ENCODE peak calls at places on chromosome 16, in nine cellular contexts. F, M, D, Y, X, Q, Z, B and I are unnamed samples.

GRCh38 chr16:87178177-87178863 is 138.9 kb downstream of the C16orf95 start:
- DNase-seq in X (no peak), B (no peak), Q (no peak), D (no peak), M (no peak), Y (no peak), F (no peak), Z (no peak), I (no peak)

GRCh38 chr16:87075319-87075860 is 241.8 kb downstream of the C16orf95 start:
- DNase-seq in D (no peak), Y (no peak), Q (no peak), Z (no peak), B (no peak), F (no peak), X (no peak), M (no peak), I (no peak)

GRCh38 chr16:73197598-73197997 is 149.7 kb upstream of the ZFHX3 start:
- DNase-seq in B (no peak), Y (no peak), D (no peak), M (no peak), Q (no peak), F (no peak), Z (no peak), X (no peak), I (no peak)

GRCh38 chr16:27920391-27920891 is 143.1 kb downstream of the GSG1L start:
- DNase-seq in M (no peak), Z (peak; percentile 38), F (no peak), X (no peak), D (no peak), Y (peak; percentile 35), B (no peak), Q (no peak), I (no peak)

GRCh38 chr16:51154271-51155171 is 3.5 kb upstream of the SALL1 start:
- DNase-seq in Y (no peak), F (peak; percentile 70), B (no peak), X (no peak), Z (no peak), M (no peak), Q (no peak), D (no peak), I (no peak)

GRCh38 chr16:17275989-17276530 is 194.7 kb downstream of the XYLT1 start:
- DNase-seq in Y (no peak), D (no peak), Z (no peak), Q (no peak), X (no peak), F (no peak), M (no peak), B (no peak), I (no peak)

GRCh38 chr16:72987480-72987901 is 60.4 kb downstream of the ZFHX3 start:
- DNase-seq in Z (no peak), M (no peak), D (no peak), X (no peak), F (no peak), Q (no peak), Y (no peak), B (no peak), I (no peak)

GRCh38 chr16:48961546-48961945 is 320.1 kb downstream of the CBLN1 start:
- DNase-seq in F (no peak), Y (no peak), X (no peak), Z (no peak), M (no peak), Q (no peak), D (no peak), B (no peak), I (no peak)

DNA sequence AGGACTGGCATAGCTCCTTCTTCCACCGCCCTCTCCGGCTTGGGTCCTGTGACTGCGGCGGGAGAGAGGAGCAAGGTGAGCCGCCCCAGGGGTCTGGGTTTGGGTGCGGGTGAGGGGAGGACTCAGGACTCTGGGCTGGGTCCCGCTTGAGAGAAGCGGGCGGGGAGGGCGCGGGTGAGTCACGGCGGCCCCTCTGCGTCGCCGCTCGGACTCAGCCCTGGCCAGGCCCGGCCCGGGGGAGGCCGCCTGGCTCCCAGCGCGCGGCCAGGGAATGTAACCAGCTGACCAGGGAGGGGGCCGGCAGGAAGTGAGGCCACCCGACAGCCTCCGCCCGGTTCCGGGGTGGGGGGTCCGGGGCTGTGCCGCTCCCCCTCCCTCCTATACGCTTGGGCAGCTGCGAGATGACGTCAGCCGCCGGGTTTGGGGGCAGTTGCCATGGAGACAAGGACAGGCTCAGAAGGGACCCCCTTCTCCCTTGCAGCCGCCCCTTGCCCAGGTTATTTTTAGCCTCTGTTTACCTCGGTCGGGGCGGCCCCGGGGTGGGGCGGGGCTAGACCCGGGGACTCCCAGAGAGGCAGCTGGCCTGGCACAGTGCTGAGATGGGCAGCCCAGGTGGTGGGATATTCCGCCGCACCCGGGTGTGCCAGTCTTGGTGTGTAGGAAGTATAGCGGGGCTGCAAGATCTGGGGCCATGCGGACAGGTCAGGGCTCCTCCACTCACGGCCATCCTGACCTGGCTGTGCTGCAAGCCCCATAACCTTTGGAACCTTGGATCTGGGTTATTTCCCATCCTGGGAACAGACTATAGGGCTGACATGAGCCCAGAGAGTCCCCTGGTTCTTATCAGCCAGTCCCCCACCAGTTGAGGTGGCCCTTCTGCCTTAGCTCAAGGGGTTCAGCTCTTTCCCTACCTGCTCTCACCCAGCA is 1.6 kb downstream of the RIPOR1 start:
- DNase-seq in D (peak; percentile 76), B (peak; percentile 81), X (no peak), M (peak; percentile 48), Q (no peak), Z (no peak), F (peak; percentile 69), Y (no peak), I (no peak)
- TF ChIP-seq POLR2A in D (peak; percentile 83), B (peak; percentile 74), X (no peak), M (no peak), Q (peak; percentile 27), Z (no peak), F (peak; percentile 81), Y (no peak), I (peak; percentile 76)

GRCh38 chr16:30051518-30051917 is 14.0 kb upstream of the ALDOA start:
- DNase-seq in X (no peak), Q (no peak), Y (no peak), D (peak; percentile 70), F (no peak), B (no peak), M (no peak), Z (no peak), I (no peak)

GRCh38 chr16:30054959-30055553 is 10.5 kb upstream of the ALDOA start:
- DNase-seq in M (peak; percentile 59), Y (no peak), F (no peak), X (peak; percentile 56), Z (peak; percentile 81), B (no peak), D (no peak), Q (peak; percentile 78), I (no peak)

GRCh38 chr16:30052671-30053372 is 12.7 kb upstream of the ALDOA start:
- DNase-seq in D (peak; percentile 88), F (peak; percentile 96), X (peak; percentile 97), B (peak; percentile 96), Z (peak; percentile 94), Y (peak; percentile 85), Q (peak; percentile 95), M (peak; percentile 94), I (peak; percentile 47)

GRCh38 chr16:30054451-30054850 is 11.1 kb upstream of the ALDOA start:
- DNase-seq in Y (no peak), Q (no peak), X (no peak), Z (no peak), B (no peak), M (no peak), F (no peak), D (no peak), I (no peak)

GRCh38 chr16:30053376-30054015 is 12.1 kb upstream of the ALDOA start:
- DNase-seq in Z (no peak), D (peak; percentile 57), F (no peak), Y (no peak), X (no peak), Q (no peak), B (no peak), M (peak; percentile 42), I (no peak)
- TF ChIP-seq POLR2A in Z (no peak), D (no peak), F (no peak), Y (no peak), X (no peak), Q (no peak), B (no peak), M (no peak), I (no peak)

GRCh38 chr16:58635502-58635901 is 5.9 kb upstream of the CNOT1 start:
- DNase-seq in Z (no peak), F (peak; percentile 16), M (no peak), Q (no peak), Y (no peak), B (no peak), X (no peak), D (no peak), I (no peak)

GRCh38 chr16:58628845-58629680 is 563 bp downstream of the CNOT1 start:
- DNase-seq in M (peak; percentile 77), B (peak; percentile 51), X (no peak), Y (no peak), D (peak; percentile 8), Q (peak; percentile 80), F (peak; percentile 63), Z (no peak), I (no peak)

GRCh38 chr16:58634265-58634802 is 4.7 kb upstream of the CNOT1 start:
- DNase-seq in M (no peak), D (no peak), Z (no peak), Q (no peak), B (no peak), F (peak; percentile 56), Y (no peak), X (no peak), I (no peak)

DNA sequence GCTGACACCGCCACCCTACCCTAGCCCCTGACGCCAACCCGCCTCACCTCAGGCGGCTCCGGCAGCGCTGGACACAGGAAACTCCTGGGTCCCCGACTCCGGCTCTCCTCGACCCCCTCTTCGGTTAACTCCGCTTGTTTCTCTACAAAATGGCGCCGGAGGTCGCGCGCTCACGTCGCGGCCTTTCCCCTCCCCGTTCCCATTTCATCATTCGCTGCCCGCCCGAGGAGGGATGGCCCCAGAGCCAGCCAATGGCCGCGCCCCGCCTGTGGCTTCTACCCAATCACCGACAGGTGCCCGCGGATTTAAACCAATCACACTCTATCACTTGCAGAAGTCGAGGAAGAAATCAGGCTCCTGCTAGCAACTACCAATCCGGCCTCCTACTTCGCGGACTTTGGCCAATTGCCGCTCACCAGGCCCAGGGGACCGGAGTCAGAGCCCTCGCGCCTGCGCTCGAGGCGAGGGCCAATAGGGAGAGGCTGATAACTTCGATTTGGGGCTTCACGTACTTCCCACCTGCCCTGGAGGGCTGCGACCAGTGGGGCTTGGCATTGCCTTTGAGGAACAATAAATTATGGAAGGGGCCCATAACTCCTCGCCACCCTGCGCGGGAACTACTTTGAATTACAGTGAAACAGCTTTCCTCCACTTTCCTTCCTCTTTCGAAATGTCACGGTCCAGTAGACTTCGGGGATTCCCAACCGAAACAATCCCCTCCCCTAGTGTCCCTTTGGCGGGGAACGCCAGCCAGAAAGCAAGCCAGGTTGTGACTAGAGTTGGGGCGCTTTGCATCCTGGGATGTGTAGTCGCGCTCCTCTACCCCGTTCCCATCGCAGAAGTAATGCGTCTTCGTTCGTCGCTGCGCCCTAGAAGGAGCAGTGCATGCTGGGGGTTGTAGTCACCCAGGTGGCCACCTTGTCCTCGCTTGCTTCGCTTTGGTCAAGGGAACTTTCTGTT is at the start of gene CNOT1:
- DNase-seq in Q (peak; percentile 99), F (peak; percentile 98), Z (peak; percentile 96), Y (peak; percentile 98), D (peak; percentile 100), X (peak; percentile 75), B (peak; percentile 97), M (peak; percentile 100), I (peak; percentile 92)
- TF ChIP-seq POLR2A in Q (peak; percentile 75), F (peak; percentile 73), Z (peak; percentile 74), Y (peak; percentile 40), D (peak; percentile 93), X (peak; percentile 81), B (peak; percentile 82), M (peak; percentile 78), I (no peak)

GRCh38 chr16:68085259-68086071 is at the start of gene NFATC3:
- DNase-seq in F (peak; percentile 99), Y (peak; percentile 86), Q (peak; percentile 100), Z (peak; percentile 34), D (peak; percentile 94), X (peak; percentile 88), M (peak; percentile 99), B (peak; percentile 99), I (peak; percentile 93)

GRCh38 chr16:68083239-68083781 is 1.9 kb upstream of the NFATC3 start:
- DNase-seq in Q (no peak), Z (no peak), M (no peak), B (no peak), F (peak; percentile 33), X (no peak), Y (no peak), D (no peak), I (no peak)

GRCh38 chr16:68086336-68086821 is 1.2 kb downstream of the NFATC3 start:
- DNase-seq in X (no peak), F (peak; percentile 24), Z (peak; percentile 69), B (no peak), D (peak; percentile 59), M (peak; percentile 56), Q (no peak), Y (no peak), I (no peak)

GRCh38 chr16:68083861-68084503 is 1.2 kb upstream of the NFATC3 start:
- DNase-seq in F (no peak), M (peak; percentile 37), B (peak; percentile 62), Q (no peak), X (no peak), D (peak; percentile 37), Y (no peak), Z (no peak), I (peak; percentile 49)

DNA sequence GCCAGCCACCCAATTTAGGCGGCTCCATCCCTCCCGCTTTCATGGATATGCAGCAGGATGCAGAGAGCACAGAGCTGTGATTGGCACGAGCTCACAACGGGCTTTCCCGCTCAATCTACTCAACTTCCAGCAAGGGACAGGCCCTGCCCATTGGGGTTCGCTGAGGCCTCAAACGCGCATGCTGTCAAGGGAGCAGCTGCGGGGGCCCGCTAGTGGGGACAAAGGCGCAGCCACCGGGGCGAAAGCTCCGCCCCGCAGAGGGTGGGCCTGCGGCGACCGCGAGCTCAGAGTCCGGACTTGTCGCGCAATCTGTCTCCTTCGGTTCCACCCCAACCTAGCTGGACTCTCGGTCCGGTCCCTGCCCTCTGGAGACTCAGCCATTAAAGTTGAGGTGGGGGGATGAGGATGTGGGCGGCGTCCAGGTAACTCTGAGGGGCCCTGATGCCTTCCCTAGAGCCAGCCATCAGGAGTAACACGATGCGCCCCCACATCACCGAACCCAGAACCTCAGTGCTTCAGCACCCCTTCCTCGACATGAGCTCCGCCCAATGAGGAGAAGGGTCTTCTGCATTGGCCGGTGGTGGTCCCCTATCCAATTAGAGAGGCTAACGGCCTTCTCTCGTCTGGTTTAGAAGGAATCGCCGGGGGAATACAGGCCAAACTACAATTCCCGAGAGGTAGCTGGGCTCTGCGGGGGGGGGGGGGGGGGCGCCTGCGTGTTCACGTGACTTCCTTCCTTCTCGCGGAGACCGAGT is 489 bp upstream of the NFATC3 start:
- DNase-seq in Q (peak; percentile 95), D (peak; percentile 61), Y (no peak), B (peak; percentile 87), F (peak; percentile 94), M (peak; percentile 98), X (peak; percentile 88), Z (peak; percentile 92), I (peak; percentile 54)
- TF ChIP-seq POLR2A in Q (peak; percentile 42), D (peak; percentile 16), Y (no peak), B (peak; percentile 44), F (peak; percentile 71), M (peak; percentile 86), X (peak; percentile 90), Z (peak; percentile 46), I (no peak)